ENCODE peak calls at places on chromosomes 2 and 18, in five cellular contexts. X is K562, G is H1, T is GM12878, D is HCT116. K is an unnamed sample.
A peak's percentile ranks its signal among the peaks of the same experiment; 100 is the strongest.

GRCh38 chr18:36035253-36035652 is 32.1 kb downstream of the RPRD1A start:
- DNase-seq in X (no peak), G (no peak), T (no peak), D (no peak), K (no peak)

GRCh38 chr2:226185613-226186211 is 613.9 kb downstream of the IRS1 start:
- DNase-seq in X (no peak), G (no peak), T (no peak), D (peak; percentile 84), K (no peak)

GRCh38 chr2:74333896-74334586 is 9.2 kb downstream of the SLC4A5 start:
- DNase-seq in X (no peak), G (no peak), T (no peak), D (no peak), K (no peak)

GRCh38 chr2:68284896-68285295 is 32.6 kb upstream of the PPP3R1 start:
- DNase-seq in X (no peak), G (no peak), T (no peak), D (no peak), K (no peak)

GRCh38 chr2:143284087-143284675 is 155.0 kb downstream of the ARHGAP15 start:
- DNase-seq in X (peak; percentile 9), G (no peak), T (no peak), D (peak; percentile 47), K (peak; percentile 47)

GRCh38 chr2:145939949-145940348 is 1420.0 kb upstream of the ZEB2 start:
- DNase-seq in X (no peak), G (no peak), T (no peak), D (no peak), K (no peak)

GRCh38 chr2:173251225-173251624 is 103.4 kb upstream of the CDCA7 start:
- DNase-seq in X (no peak), G (no peak), T (no peak), D (no peak), K (no peak)

GRCh38 chr2:105775809-105776559 is 31.3 kb downstream of the NCK2 start:
- DNase-seq in X (no peak), G (no peak), T (no peak), D (no peak), K (no peak)

GRCh38 chr2:235551965-235552364 is 58.1 kb downstream of the AGAP1 start:
- DNase-seq in X (peak; percentile 20), G (peak; percentile 38), T (no peak), D (peak; percentile 22), K (peak; percentile 68)

GRCh38 chr2:47876912-47877311 is 29.4 kb downstream of the FBXO11 start:
- DNase-seq in X (no peak), G (no peak), T (no peak), D (no peak), K (no peak)
- H3K9me3 ChIP-seq in X (no peaks in the 10 kb centered on the region), G (no peaks in the 10 kb centered on the region), T (no peaks in the 10 kb centered on the region), D (no peaks in the 10 kb centered on the region), K (no peaks in the 10 kb centered on the region)

DNA sequence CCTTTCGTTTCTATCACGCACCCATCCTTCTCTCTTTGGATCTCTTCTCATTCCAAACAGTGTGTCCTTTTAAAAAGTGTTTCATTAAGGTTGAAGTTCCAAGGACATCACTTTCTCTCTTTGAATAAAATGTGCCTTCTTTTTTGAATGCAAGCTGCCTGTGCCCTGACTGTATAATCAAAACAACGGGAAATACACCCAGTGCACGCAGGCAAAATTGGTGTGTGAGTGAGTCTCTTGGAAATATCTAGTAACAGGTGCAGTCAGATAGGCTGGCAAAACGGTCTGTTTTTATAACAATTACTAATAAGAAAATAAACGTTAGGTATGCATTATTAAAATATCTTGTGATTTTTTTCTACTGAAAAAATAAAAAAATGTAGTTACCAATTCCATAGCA is 271.1 kb upstream of the TCF4 start:
- DNase-seq in X (no peak), G (no peak), T (no peak), D (no peak), K (no peak)
- H3K9ac ChIP-seq in X (no peak overlapping the region), G (no peak overlapping the region), T (no peak overlapping the region), D (no peak overlapping the region), K (no peak overlapping the region)

GRCh38 chr2:108612153-108612513 is 77.9 kb downstream of the LIMS1 start:
- DNase-seq in X (no peak), G (no peak), T (peak; percentile 97), D (no peak), K (no peak)
- TF ChIP-seq YY1 in X (no peak), G (no peak), T (no peak), D (no peak), K (no peak)

DNA sequence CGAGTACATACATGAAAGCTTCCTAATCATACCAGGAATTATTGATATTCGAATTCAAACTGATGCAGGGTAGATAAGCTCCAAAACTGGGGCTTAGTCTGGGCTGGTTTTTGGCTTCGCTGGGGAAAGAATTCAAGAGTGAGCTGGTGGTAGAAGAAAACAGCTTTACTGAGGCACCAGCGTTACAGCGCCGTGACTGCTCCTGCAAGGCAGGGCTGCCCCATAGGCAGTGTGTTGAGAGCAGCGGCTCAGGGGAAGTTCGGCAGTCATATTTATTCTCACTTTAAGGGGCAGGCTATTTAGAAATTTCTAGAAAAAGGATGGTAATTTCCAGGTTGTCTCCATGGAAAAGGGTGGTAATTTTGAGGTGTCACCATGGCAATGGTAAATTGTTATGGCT is 292.6 kb upstream of the TCF4 start:
- DNase-seq in X (no peak), G (no peak), T (no peak), D (no peak), K (no peak)
- H3K9me3 ChIP-seq in X (no peaks in the 10 kb centered on the region), G (no peaks in the 10 kb centered on the region), T (no peaks in the 10 kb centered on the region), D (no peaks in the 10 kb centered on the region), K (peaks cover under 1% of the 10 kb centered on the region)

GRCh38 chr2:134700730-134701129 is 18.1 kb downstream of the TMEM163 start:
- DNase-seq in X (no peak), G (no peak), T (no peak), D (no peak), K (no peak)

GRCh38 chr2:134706587-134707329 is 12.0 kb downstream of the TMEM163 start:
- DNase-seq in X (peak; percentile 35), G (no peak), T (no peak), D (no peak), K (no peak)

GRCh38 chr2:134704173-134704572 is 14.6 kb downstream of the TMEM163 start:
- DNase-seq in X (no peak), G (no peak), T (no peak), D (no peak), K (no peak)

GRCh38 chr2:134707330-134707676 is 11.5 kb downstream of the TMEM163 start:
- DNase-seq in X (no peak), G (no peak), T (no peak), D (no peak), K (no peak)

DNA sequence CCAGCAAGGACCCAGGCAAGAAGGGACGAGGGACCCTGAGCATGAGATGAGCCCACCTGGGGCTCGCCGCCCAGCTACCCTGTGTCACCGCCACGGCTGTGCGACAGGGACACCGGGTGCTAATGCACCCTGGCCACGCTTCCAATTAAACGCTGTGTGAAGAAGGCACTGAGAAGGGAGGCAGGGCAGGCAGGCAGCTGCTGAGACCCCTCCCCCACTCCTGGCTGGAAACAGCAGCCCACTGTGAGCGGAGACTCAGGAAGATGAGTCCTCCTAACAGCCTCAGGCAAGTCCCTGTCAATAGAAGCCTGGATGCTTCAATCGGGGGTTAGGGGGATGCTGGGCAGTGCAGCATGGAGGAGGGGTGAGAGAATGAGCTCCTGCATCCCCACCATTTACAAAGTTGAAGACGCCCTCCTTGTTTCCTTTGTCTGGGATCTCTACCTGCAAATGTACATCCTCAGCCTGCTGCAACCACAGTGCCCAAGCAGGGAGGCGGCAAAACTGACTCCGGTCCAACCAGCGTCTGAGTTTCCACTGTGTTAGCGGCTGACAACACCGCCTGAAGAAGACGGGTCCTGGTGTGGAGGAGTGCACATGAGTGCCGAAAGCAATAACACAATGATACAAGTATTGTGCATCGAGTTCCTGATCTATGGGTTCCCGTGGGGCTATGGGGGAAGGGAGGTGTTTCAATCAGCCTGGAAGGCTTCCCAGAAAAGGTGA is 12.8 kb downstream of the TMEM163 start:
- DNase-seq in X (no peak), G (peak; percentile 21), T (no peak), D (no peak), K (peak; percentile 71)
- H3K9ac ChIP-seq in X (no peak overlapping the region), G (no peak overlapping the region), T (no peak overlapping the region), D (no peak overlapping the region), K (peak overlapping the region; percentile 29)

GRCh38 chr2:214796901-214797300 is 12.6 kb downstream of the BARD1 start:
- DNase-seq in X (no peak), G (no peak), T (no peak), D (no peak), K (no peak)

GRCh38 chr2:214801768-214802397 is 7.6 kb downstream of the BARD1 start:
- DNase-seq in X (no peak), G (no peak), T (no peak), D (no peak), K (no peak)

GRCh38 chr2:214800180-214800579 is 9.3 kb downstream of the BARD1 start:
- DNase-seq in X (no peak), G (no peak), T (no peak), D (no peak), K (no peak)

GRCh38 chr2:214801068-214801467 is 8.4 kb downstream of the BARD1 start:
- DNase-seq in X (no peak), G (no peak), T (no peak), D (no peak), K (no peak)
- TF ChIP-seq YY1 in X (no peak), G (no peak), T (no peak), D (no peak), K (no peak)

K was measured in NT2/D1.